ENCODE peak calls at places on chromosome 20, in eight cellular contexts. Z is AG04450; B is right lobe of liver; J is Peyer's patch; T is CD8-positive, alpha-beta T cell; C is choroid plexus epithelial cell; L is left lung; M is thoracic aorta. X is an unnamed sample.

GRCh38 chr20:63074631-63075030 is 67.9 kb upstream of the BHLHE23 start:
- DNase-seq in Z (no peak), B (peak), J (no peak), T (no peak), C (no peak), L (no peak), M (no peak), X (no peak)

GRCh38 chr20:13401596-13401995 is 180.5 kb downstream of the ISM1 start:
- DNase-seq in Z (no peak), B (no peak), J (no peak), T (no peak), C (no peak), L (no peak), M (no peak), X (no peak)

GRCh38 chr20:34045294-34045693 is 51.6 kb downstream of the RALY start:
- DNase-seq in Z (no peak), B (no peak), J (no peak), T (no peak), C (peak), L (no peak), M (peak), X (no peak)

GRCh38 chr20:32807706-32808105 is 12.0 kb upstream of the MAPRE1 start:
- DNase-seq in Z (no peak), B (no peak), J (no peak), T (no peak), C (no peak), L (no peak), M (no peak), X (no peak)

GRCh38 chr20:9500121-9500911 is 14.1 kb upstream of the LAMP5 start:
- DNase-seq in Z (no peak), B (no peak), J (no peak), T (no peak), C (no peak), L (no peak), M (no peak), X (no peak)

GRCh38 chr20:44768854-44769480 is 23.3 kb downstream of the KCNK15 start:
- DNase-seq in Z (no peak), B (no peak), J (peak), T (no peak), C (no peak), L (no peak), M (no peak), X (no peak)

GRCh38 chr20:10536531-10536930 is 101.4 kb downstream of the SLX4IP start:
- DNase-seq in Z (no peak), B (peak), J (no peak), T (no peak), C (peak), L (no peak), M (no peak), X (no peak)

GRCh38 chr20:46999821-47000465 is 105.3 kb downstream of the EYA2 start:
- DNase-seq in Z (no peak), B (no peak), J (no peak), T (no peak), C (no peak), L (no peak), M (no peak), X (no peak)

GRCh38 chr20:56171087-56172012 is 77.2 kb upstream of the MC3R start:
- DNase-seq in Z (no peak), B (no peak), J (no peak), T (no peak), C (peak), L (no peak), M (no peak), X (no peak)

GRCh38 chr20:5127204-5127858 is 523 bp downstream of the CDS2 start:
- DNase-seq in Z (no peak), B (peak), J (peak), T (peak), C (peak), L (peak), M (peak), X (no peak)

GRCh38 chr20:36720510-36720909 is 25.4 kb downstream of the NDRG3 start:
- DNase-seq in Z (no peak), B (no peak), J (no peak), T (no peak), C (peak), L (no peak), M (no peak), X (no peak)

GRCh38 chr20:3934628-3935027 is 45.4 kb downstream of the PANK2 start:
- DNase-seq in Z (no peak), B (no peak), J (no peak), T (no peak), C (no peak), L (no peak), M (no peak), X (no peak)

GRCh38 chr20:56348746-56349145 is 10.0 kb upstream of the FAM210B start:
- DNase-seq in Z (no peak), B (no peak), J (no peak), T (no peak), C (no peak), L (no peak), M (no peak), X (no peak)

GRCh38 chr20:31835977-31836852 is 9.2 kb downstream of the FOXS1 start:
- DNase-seq in Z (peak), B (no peak), J (peak), T (no peak), C (peak), L (peak), M (peak), X (peak)

GRCh38 chr20:51767867-51768758 is at the start of gene ATP9A:
- DNase-seq in Z (no peak), B (peak), J (no peak), T (no peak), C (peak), L (peak), M (no peak), X (no peak)

GRCh38 chr20:31967830-31968249 is at the start of gene XKR7:
- DNase-seq in Z (no peak), B (no peak), J (no peak), T (no peak), C (no peak), L (peak), M (no peak), X (no peak)

GRCh38 chr20:760751-761417 is 7.4 kb downstream of the SLC52A3 start:
- DNase-seq in Z (no peak), B (no peak), J (no peak), T (no peak), C (peak), L (peak), M (no peak), X (no peak)

GRCh38 chr20:7248392-7248992 is 481.0 kb downstream of the BMP2 start:
- DNase-seq in Z (no peak), B (no peak), J (no peak), T (no peak), C (peak), L (no peak), M (no peak), X (no peak)
- TF ChIP-seq CTCF in Z (no peak), B (no peak), J (no peak), T (no peak), C (no peak), L (no peak), M (no peak), X (no peak)

GRCh38 chr20:61803416-61803902 is 262.2 kb downstream of the TAF4 start:
- DNase-seq in Z (no peak), B (no peak), J (no peak), T (no peak), C (no peak), L (no peak), M (no peak), X (no peak)
- H3K4me3 ChIP-seq in Z (peak), B (no peak), J (no peak), T (no peak), C (no peak), L (no peak), M (peak), X (no peak)

GRCh38 chr20:45890997-45891983 is at the start of the genes CTSA and NEURL2:
- DNase-seq in Z (peak), B (peak), J (peak), T (peak), C (peak), L (peak), M (peak), X (no peak)
- TF ChIP-seq CTCF in Z (no peak), B (no peak), J (no peak), T (no peak), C (no peak), L (no peak), M (no peak), X (no peak)

GRCh38 chr20:48819813-48820648 is 7.8 kb downstream of the PREX1 start:
- DNase-seq in Z (no peak), B (no peak), J (no peak), T (no peak), C (peak), L (no peak), M (no peak), X (no peak)
- H3K4me3 ChIP-seq in Z (no peak), B (no peak), J (peak), T (no peak), C (no peak), L (no peak), M (no peak), X (no peak)

DNA sequence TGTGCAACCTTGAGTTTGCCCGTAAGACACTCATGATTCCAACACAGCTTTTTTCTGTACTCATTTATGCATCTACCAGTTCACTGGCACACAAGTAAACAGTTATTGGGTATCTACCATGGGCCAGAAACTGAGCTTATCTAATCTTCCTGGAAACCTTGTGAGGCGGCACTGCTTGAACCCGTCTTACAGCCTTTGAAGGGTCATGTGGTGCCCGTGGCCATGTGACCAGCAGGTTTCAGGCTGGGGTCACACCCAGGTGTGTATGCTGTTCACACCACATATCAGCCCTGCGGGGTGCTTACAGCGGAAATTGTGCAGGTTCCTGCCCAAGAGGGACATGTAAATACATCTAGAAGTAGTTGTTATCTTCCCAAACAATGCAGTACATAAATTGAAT is 6.1 kb downstream of the THBD start:
- DNase-seq in Z (no peak), B (no peak), J (no peak), T (no peak), C (no peak), L (no peak), M (no peak), X (no peak)
- TF ChIP-seq CTCF in Z (no peak), B (no peak), J (no peak), T (no peak), C (no peak), L (no peak), M (no peak), X (no peak)